ENCODE peak calls at places on chromosome 11, in five cellular contexts. Q is Peyer's patch; F is GM23248; M is upper lobe of right lung; N is CD4-positive, CD25-positive, alpha-beta regulatory T cell. E is an unnamed sample.
A peak's percentile ranks its signal among the peaks of the same experiment; 100 is the strongest.

GRCh38 chr11:2590951-2591754 is 108.6 kb downstream of the KCNQ1OT1 start:
- DNase-seq in Q (no peak), N (no peak), F (no peak), M (peak; percentile 52), E (peak; percentile 73)

GRCh38 chr11:11514246-11514645 is 107.6 kb downstream of the GALNT18 start:
- DNase-seq in N (no peak), Q (no peak), F (no peak), M (no peak), E (peak; percentile 65)

GRCh38 chr11:19931141-19931767 is 218.6 kb downstream of the NAV2 start:
- DNase-seq in F (peak; percentile 79), M (no peak), N (no peak), Q (no peak), E (no peak)

GRCh38 chr11:66981976-66982578 is 7.0 kb downstream of the C11orf86 start:
- DNase-seq in F (peak; percentile 97), M (peak; percentile 78), N (no peak), Q (peak; percentile 27), E (no peak)

GRCh38 chr11:44005076-44005800 is 42.5 kb upstream of the ACCSL start:
- DNase-seq in N (no peak), F (no peak), Q (no peak), M (no peak), E (peak; percentile 60)

GRCh38 chr11:126362879-126363655 is 7.6 kb downstream of the ST3GAL4 start:
- DNase-seq in N (no peak), M (peak; percentile 45), Q (no peak), F (no peak), E (no peak)

GRCh38 chr11:129315781-129316579 is 59.7 kb upstream of the BARX2 start:
- DNase-seq in N (no peak), F (no peak), M (peak; percentile 81), Q (no peak), E (peak; percentile 52)

GRCh38 chr11:129613076-129613475 is 202.6 kb upstream of the TMEM45B start:
- DNase-seq in F (no peak), M (no peak), N (no peak), Q (no peak), E (no peak)

GRCh38 chr11:44615041-44615513 is 49.6 kb downstream of the CD82 start:
- DNase-seq in F (no peak), Q (no peak), N (no peak), M (no peak), E (no peak)

GRCh38 chr11:44946268-44946667 is 4.4 kb downstream of the TP53I11 start:
- DNase-seq in M (no peak), Q (no peak), F (peak; percentile 78), N (no peak), E (no peak)

GRCh38 chr11:88301478-88302140 is 35.9 kb downstream of the CTSC start:
- DNase-seq in F (no peak), Q (no peak), M (no peak), N (peak; percentile 17), E (no peak)

GRCh38 chr11:73359930-73360742 is 16.1 kb upstream of the RELT start:
- DNase-seq in Q (no peak), M (no peak), N (peak; percentile 20), F (peak; percentile 61), E (peak; percentile 94)

GRCh38 chr11:126391970-126392637 is 36.6 kb downstream of the ST3GAL4 start:
- DNase-seq in F (peak; percentile 22), Q (no peak), M (peak; percentile 36), N (no peak), E (peak; percentile 83)

GRCh38 chr11:93744669-93745004 is 3.2 kb downstream of the C11orf54 start:
- DNase-seq in F (no peak), N (no peak), M (no peak), Q (no peak), E (no peak)

GRCh38 chr11:117385906-117386305 is 58.3 kb downstream of the CEP164 start:
- DNase-seq in M (no peak), F (no peak), N (no peak), Q (no peak), E (no peak)

GRCh38 chr11:1127664-1128162 is 30.0 kb upstream of the MUC5AC start:
- DNase-seq in Q (no peak), M (no peak), F (no peak), N (no peak), E (peak; percentile 49)

GRCh38 chr11:27203077-27203476 is 159.9 kb downstream of the CCDC34 start:
- DNase-seq in M (no peak), Q (no peak), N (no peak), F (no peak), E (no peak)

GRCh38 chr11:83175815-83176214 is 17.7 kb upstream of the ANKRD42 start:
- DNase-seq in N (no peak), M (no peak), Q (no peak), F (no peak), E (no peak)

GRCh38 chr11:117392979-117393378 is 65.3 kb downstream of the CEP164 start:
- DNase-seq in F (no peak), Q (no peak), M (no peak), N (no peak), E (no peak)

GRCh38 chr11:67301951-67302516 is 1.3 kb upstream of the SSH3 start:
- DNase-seq in M (peak; percentile 83), Q (no peak), F (peak; percentile 44), N (no peak), E (peak; percentile 91)

GRCh38 chr11:108906329-108906728 is 241.5 kb downstream of the DDX10 start:
- DNase-seq in F (peak; percentile 61), N (no peak), M (no peak), Q (no peak), E (no peak)

GRCh38 chr11:43908683-43909082 is 28.1 kb downstream of the ALKBH3 start:
- DNase-seq in Q (no peak), F (no peak), N (no peak), M (no peak), E (no peak)

GRCh38 chr11:71499546-71499945 is 27.5 kb upstream of the KRTAP5-7 start:
- DNase-seq in Q (no peak), F (no peak), N (no peak), M (no peak), E (no peak)

GRCh38 chr11:44936527-44936926 is 14.2 kb downstream of the TP53I11 start:
- DNase-seq in F (peak; percentile 76), M (peak; percentile 83), N (peak; percentile 82), Q (peak; percentile 87), E (peak; percentile 95)

GRCh38 chr11:111361874-111362273 is 17.2 kb downstream of the POU2AF1 start:
- DNase-seq in N (no peak), F (peak; percentile 20), Q (no peak), M (no peak), E (no peak)

GRCh38 chr11:93001812-93002211 is 32.4 kb downstream of the MTNR1B start:
- DNase-seq in N (no peak), M (no peak), F (no peak), Q (no peak), E (no peak)

GRCh38 chr11:79304599-79305212 is 136.1 kb downstream of the TENM4 start:
- DNase-seq in Q (no peak), F (no peak), M (no peak), N (peak; percentile 41), E (no peak)

GRCh38 chr11:116366980-116367640 is 405.7 kb downstream of the BUD13 start:
- DNase-seq in M (no peak), F (no peak), N (no peak), Q (no peak), E (peak; percentile 71)

GRCh38 chr11:81070948-81071347 is 1630.1 kb upstream of the TENM4 start:
- DNase-seq in Q (no peak), F (no peak), M (no peak), N (no peak), E (no peak)

GRCh38 chr11:84691830-84692229 is 935.3 kb downstream of the DLG2 start:
- DNase-seq in Q (no peak), M (no peak), N (no peak), F (no peak), E (peak; percentile 17)

GRCh38 chr11:130527648-130528300 is 79.3 kb downstream of the ADAMTS15 start:
- DNase-seq in F (no peak), M (no peak), N (no peak), Q (no peak), E (no peak)

GRCh38 chr11:31912808-31913207 is 101.7 kb upstream of the PAX6 start:
- DNase-seq in N (no peak), F (no peak), M (no peak), Q (no peak), E (no peak)

GRCh38 chr11:71181566-71181965 is 70.8 kb downstream of the SHANK2 start:
- DNase-seq in F (no peak), M (no peak), N (no peak), Q (no peak), E (no peak)

GRCh38 chr11:71977743-71978418 is 20.8 kb upstream of the IL18BP start:
- DNase-seq in M (no peak), Q (peak; percentile 69), N (peak; percentile 72), F (peak; percentile 69), E (peak; percentile 62)

GRCh38 chr11:46363031-46363407 is 15.8 kb downstream of the DGKZ start:
- DNase-seq in Q (no peak), M (peak; percentile 81), F (peak; percentile 73), N (no peak), E (no peak)

GRCh38 chr11:125743681-125744080 is 2.4 kb upstream of the PATE1 start:
- DNase-seq in M (no peak), Q (no peak), N (no peak), F (peak; percentile 17), E (no peak)

DNA sequence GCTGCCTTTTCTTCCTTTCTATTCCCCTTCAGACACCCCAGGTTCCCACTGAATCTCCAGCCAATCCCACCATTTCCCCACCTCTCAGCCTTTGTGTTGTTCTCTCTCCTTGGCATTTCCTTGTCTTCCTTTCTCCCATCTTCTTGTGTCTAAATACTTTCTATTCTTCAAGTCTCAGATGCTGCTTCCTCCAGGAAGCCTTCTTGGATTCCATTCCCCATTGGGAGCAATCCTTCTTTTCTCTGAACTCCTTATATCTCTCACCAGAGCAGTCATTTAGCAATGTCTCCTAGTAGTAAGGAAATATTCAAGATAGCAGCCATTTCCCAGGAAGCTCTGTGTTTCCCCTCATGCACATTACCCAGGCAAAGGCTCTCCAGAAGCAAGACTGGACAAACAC is 15.4 kb downstream of the YPEL4 start:
- DNase-seq in M (no peak), N (no peak), Q (no peak), F (no peak), E (no peak)
- H3K27me3 ChIP-seq in M (no peaks in the 10 kb centered on the region), N (peaks cover 4% of the 10 kb centered on the region), Q (no peaks in the 10 kb centered on the region), F (no peaks in the 10 kb centered on the region), E (peaks cover 2% of the 10 kb centered on the region)

DNA sequence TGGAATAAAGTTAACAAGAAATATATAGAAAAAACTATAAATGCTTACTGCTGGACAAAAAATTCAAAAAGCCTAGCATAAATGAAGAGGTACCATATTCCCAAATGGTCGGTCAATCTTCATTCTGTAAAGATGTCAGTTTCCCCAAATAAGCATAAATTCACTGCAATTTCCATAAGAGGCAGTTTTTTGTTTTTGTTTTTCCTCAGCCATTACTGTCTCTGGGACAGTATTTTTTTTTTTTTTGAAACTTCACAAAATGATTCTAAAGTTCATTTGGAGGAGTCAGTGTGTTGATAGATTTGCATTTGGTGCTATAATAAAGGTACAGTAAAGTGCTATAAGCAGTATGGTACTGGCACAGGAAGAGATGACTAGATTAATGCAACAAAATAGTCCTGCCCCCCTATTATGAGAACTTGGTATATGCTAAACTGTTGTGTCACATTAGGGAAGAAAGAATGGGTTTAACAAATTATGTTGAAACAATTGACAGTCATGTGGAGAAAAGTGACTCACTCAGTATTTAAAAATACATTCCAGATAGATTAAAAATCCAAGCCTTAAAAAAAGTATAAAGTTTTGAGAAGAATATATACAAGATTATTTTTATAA is 2.5 kb upstream of the FTH1 start:
- DNase-seq in F (peak; percentile 91), M (no peak), N (peak; percentile 48), Q (no peak), E (no peak)
- H3K4me3 ChIP-seq in F (peak overlapping the region; percentile 45), M (peak overlapping the region; percentile 2), N (no peak overlapping the region), Q (no peak overlapping the region), E (no peak overlapping the region)

GRCh38 chr11:3738241-3738640 is 59.1 kb downstream of the NUP98 start:
- DNase-seq in M (no peak), F (peak; percentile 64), Q (no peak), N (no peak), E (no peak)
- H3K36me3 ChIP-seq in M (peaks cover 83% of the 10 kb centered on the region), F (peaks cover 53% of the 10 kb centered on the region), Q (no peaks in the 10 kb centered on the region), N (peaks cover 85% of the 10 kb centered on the region), E (peaks cover 6% of the 10 kb centered on the region)

GRCh38 chr11:120198403-120198786 is 12.4 kb upstream of the OAF start:
- DNase-seq in F (no peak), Q (no peak), M (no peak), N (no peak), E (no peak)
- H3K27me3 ChIP-seq in F (no peaks in the 10 kb centered on the region), Q (no peaks in the 10 kb centered on the region), M (peaks cover 5% of the 10 kb centered on the region), N (no peaks in the 10 kb centered on the region), E (peaks cover 40% of the 10 kb centered on the region)